ENCODE peak calls at places on chromosomes 5 and 9, in ten cellular contexts. K is SJSA1; T is CD4-positive, CD25-positive, alpha-beta regulatory T cell; Z is A549; I is HepG2; Q is astrocyte; F is neuronal stem cell; R is heart right ventricle; H is adrenal gland; O is AG04450. L is an unnamed sample.

GRCh38 chr9:76793784-76794431 is 29.7 kb downstream of the PCA3 start:
- DNase-seq in K (no peak), T (no peak), Z (no peak), I (no peak), Q (no peak), F (no peak), R (no peak), H (no peak), O (no peak), L (no peak)

GRCh38 chr9:130870491-130871381 is 25.9 kb downstream of the QRFP start:
- DNase-seq in K (no peak), T (no peak), Z (no peak), I (no peak), Q (peak; percentile 68), F (no peak), R (no peak), H (peak; percentile 37), O (no peak), L (no peak)

GRCh38 chr9:68522126-68522525 is 18.6 kb downstream of the TMEM252 start:
- DNase-seq in K (no peak), T (no peak), Z (no peak), I (no peak), Q (no peak), F (no peak), R (no peak), H (no peak), O (no peak), L (no peak)

GRCh38 chr5:137636076-137636475 is 99.8 kb downstream of the KLHL3 start:
- DNase-seq in K (no peak), T (no peak), Z (no peak), I (no peak), Q (no peak), F (no peak), R (no peak), H (no peak), O (no peak), L (no peak)

GRCh38 chr9:214488-215448 is at the start of gene DOCK8:
- DNase-seq in K (no peak), T (peak; percentile 25), Z (peak; percentile 75), I (peak; percentile 31), Q (peak; percentile 8), F (peak; percentile 59), R (peak; percentile 70), H (peak; percentile 74), O (no peak), L (peak; percentile 73)

GRCh38 chr5:61731267-61731945 is 399.3 kb downstream of the ZSWIM6 start:
- DNase-seq in K (no peak), T (no peak), Z (no peak), I (no peak), Q (no peak), F (no peak), R (no peak), H (no peak), O (no peak), L (no peak)

GRCh38 chr5:61549530-61549929 is 217.5 kb downstream of the ZSWIM6 start:
- DNase-seq in K (no peak), T (no peak), Z (no peak), I (no peak), Q (no peak), F (no peak), R (no peak), H (no peak), O (no peak), L (no peak)

GRCh38 chr9:105178106-105178505 is 66.3 kb upstream of the SLC44A1 start:
- DNase-seq in K (no peak), T (no peak), Z (no peak), I (no peak), Q (no peak), F (no peak), R (no peak), H (no peak), O (no peak), L (no peak)

GRCh38 chr9:97802276-97802675 is 50.8 kb upstream of the FOXE1 start:
- DNase-seq in K (peak; percentile 67), T (no peak), Z (peak; percentile 54), I (peak; percentile 21), Q (peak; percentile 63), F (no peak), R (no peak), H (no peak), O (no peak), L (no peak)

GRCh38 chr9:124841422-124841821 is 11.8 kb upstream of the WDR38 start:
- DNase-seq in K (no peak), T (no peak), Z (no peak), I (no peak), Q (no peak), F (no peak), R (no peak), H (no peak), O (no peak), L (no peak)

GRCh38 chr9:76818271-76818670 is 54.0 kb downstream of the PCA3 start:
- DNase-seq in K (peak; percentile 88), T (no peak), Z (peak; percentile 80), I (peak; percentile 15), Q (peak; percentile 98), F (no peak), R (peak; percentile 26), H (peak; percentile 97), O (peak; percentile 92), L (peak; percentile 82)

GRCh38 chr5:160260881-160261815 is 31.8 kb downstream of the FABP6 start:
- DNase-seq in K (no peak), T (no peak), Z (peak; percentile 34), I (peak; percentile 50), Q (peak; percentile 97), F (no peak), R (no peak), H (peak; percentile 70), O (peak; percentile 94), L (no peak)

GRCh38 chr5:172644711-172645110 is 3.6 kb downstream of the NEURL1B start:
- DNase-seq in K (no peak), T (no peak), Z (no peak), I (no peak), Q (no peak), F (no peak), R (no peak), H (no peak), O (no peak), L (no peak)

GRCh38 chr9:18896531-18897179 is 136.4 kb downstream of the SAXO1 start:
- DNase-seq in K (no peak), T (no peak), Z (no peak), I (no peak), Q (peak; percentile 17), F (no peak), R (no peak), H (no peak), O (no peak), L (no peak)

GRCh38 chr9:128190013-128190412 is 1.4 kb downstream of the CIZ1 start:
- DNase-seq in K (no peak), T (no peak), Z (no peak), I (no peak), Q (no peak), F (no peak), R (no peak), H (no peak), O (no peak), L (no peak)
- H3K4me3 ChIP-seq in K (no peak overlapping the region), T (no peak overlapping the region), Z (no peak overlapping the region), I (peak overlapping the region; percentile 95), Q (no peak overlapping the region), F (no peak overlapping the region), R (no peak overlapping the region), H (no peak overlapping the region), O (peak overlapping the region; percentile 17), L (peak overlapping the region; percentile 97)

DNA sequence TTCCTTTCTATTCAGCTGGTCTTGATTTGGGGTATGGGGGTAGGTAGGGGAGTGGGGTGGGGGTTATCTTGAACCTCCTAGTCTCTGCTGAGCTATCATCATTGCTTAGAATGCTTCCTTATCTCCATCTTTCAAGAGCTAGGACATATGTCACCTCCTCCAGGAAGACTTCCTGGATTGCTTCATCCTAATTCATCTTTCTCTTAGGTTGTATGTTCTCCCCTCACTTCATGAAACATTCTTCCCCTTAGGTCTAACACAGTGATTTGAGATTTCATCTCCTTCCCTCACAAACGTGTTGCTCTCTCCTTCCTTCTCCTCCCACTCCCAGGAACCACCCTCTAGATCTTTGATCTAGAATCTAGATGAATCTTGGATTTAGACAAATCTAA is 2.4 kb upstream of the SYNPO start:
- DNase-seq in K (no peak), T (no peak), Z (no peak), I (no peak), Q (no peak), F (no peak), R (no peak), H (no peak), O (no peak), L (no peak)
- H3K4me3 ChIP-seq in K (no peak overlapping the region), T (no peak overlapping the region), Z (peak overlapping the region; percentile 14), I (no peak overlapping the region), Q (no peak overlapping the region), F (no peak overlapping the region), R (no peak overlapping the region), H (no peak overlapping the region), O (no peak overlapping the region), L (no peak overlapping the region)

DNA sequence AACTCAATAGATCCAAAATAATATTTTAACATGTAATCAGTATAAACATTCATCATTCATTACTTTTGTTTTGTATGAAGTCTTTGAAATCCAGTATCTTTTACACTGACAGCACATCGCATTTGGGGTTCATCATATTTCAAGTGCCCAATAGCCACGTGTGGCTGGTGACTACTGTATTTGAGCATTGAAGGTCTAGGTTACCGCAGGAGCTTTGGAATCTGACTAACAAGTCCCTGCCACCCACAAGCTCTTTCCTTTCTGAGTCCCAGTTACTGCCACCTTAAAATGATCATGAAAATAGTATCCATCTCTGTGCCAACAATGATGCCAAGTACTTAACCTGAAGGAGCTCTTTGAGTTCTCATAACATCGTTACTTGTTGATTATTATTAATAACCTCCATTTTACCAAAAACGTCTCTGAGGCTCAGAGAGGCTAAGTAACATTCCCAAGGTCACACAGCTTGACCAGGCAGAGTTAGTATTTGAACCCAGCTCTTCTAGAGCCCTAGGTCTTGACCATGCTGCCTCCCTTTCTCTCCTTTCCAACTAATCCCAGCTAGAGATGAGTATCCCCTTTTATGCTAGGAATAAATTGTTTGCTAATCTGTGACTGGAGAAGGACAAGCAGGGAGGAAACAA is 24.2 kb downstream of the ARHGEF37 start:
- DNase-seq in K (no peak), T (no peak), Z (no peak), I (no peak), Q (no peak), F (no peak), R (no peak), H (no peak), O (no peak), L (no peak)
- H3K4me3 ChIP-seq in K (no peak overlapping the region), T (peak overlapping the region; percentile 10), Z (no peak overlapping the region), I (no peak overlapping the region), Q (no peak overlapping the region), F (no peak overlapping the region), R (no peak overlapping the region), H (no peak overlapping the region), O (no peak overlapping the region), L (no peak overlapping the region)

DNA sequence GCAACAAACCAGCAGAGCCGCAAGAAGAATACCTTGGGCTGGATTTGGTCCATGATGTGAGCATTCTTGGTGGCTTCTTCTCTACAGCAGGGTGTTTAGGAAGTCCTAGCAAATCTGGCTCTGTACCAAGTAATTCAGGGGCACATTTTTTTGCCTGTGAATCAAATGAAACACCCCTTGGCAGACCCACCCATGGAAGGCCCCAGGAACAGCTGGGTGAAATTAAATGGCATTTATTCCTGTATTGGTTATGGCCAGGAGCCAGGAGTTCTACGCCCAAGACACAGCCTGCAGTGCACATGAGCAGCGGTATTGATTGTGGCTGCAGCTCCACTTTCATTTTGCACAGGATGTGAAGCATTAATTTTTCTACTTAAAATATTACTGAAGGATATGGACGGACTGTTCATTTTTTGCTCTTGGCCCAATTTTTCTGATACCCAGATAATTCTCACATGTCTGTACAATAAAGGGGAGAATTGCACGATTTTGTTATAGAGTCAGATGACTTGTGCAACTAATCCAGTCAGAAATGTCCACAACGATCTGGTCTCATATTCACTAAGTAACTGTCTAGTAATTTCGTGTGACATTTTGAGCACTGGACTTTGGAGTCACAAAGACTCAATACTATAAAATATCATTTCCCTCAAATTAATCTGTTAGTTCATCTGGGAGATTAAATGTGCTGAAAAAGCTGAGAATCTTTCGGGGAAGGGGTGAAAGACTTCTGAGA is 120.7 kb upstream of the APC start:
- DNase-seq in K (no peak), T (no peak), Z (no peak), I (no peak), Q (no peak), F (no peak), R (no peak), H (no peak), O (no peak), L (no peak)
- H3K4me3 ChIP-seq in K (no peak overlapping the region), T (no peak overlapping the region), Z (no peak overlapping the region), I (no peak overlapping the region), Q (no peak overlapping the region), F (no peak overlapping the region), R (no peak overlapping the region), H (no peak overlapping the region), O (no peak overlapping the region), L (no peak overlapping the region)